ENCODE peak calls at places on chromosome 3, in four cellular contexts. P is HL-60, C is GM23338, G is MCF 10A. N is an unnamed sample.

GRCh38 chr3:48855681-48856447 is 8.2 kb upstream of the PRKAR2A start:
- DNase-seq in P (no peak), C (no peak), G (no peak), N (no peak)

GRCh38 chr3:194906229-194906629 is 220.5 kb downstream of the FAM43A start:
- DNase-seq in P (no peak), C (no peak), G (peak), N (no peak)

GRCh38 chr3:10928961-10929471 is 63.5 kb upstream of the SLC6A1 start:
- DNase-seq in P (no peak), C (no peak), G (no peak), N (no peak)

GRCh38 chr3:68288050-68288449 is 633.6 kb upstream of the SUCLG2 start:
- DNase-seq in P (no peak), C (no peak), G (no peak), N (no peak)

GRCh38 chr3:128496602-128497304 is 3.8 kb upstream of the GATA2 start:
- DNase-seq in P (no peak), C (peak), G (no peak), N (no peak)

GRCh38 chr3:186220886-186221285 is 112.0 kb upstream of the ETV5 start:
- DNase-seq in P (no peak), C (peak), G (no peak), N (no peak)

GRCh38 chr3:47112997-47113396 is 50.9 kb downstream of the SETD2 start:
- DNase-seq in P (no peak), C (no peak), G (no peak), N (no peak)

GRCh38 chr3:189392969-189393368 is 221.2 kb downstream of the TPRG1 start:
- DNase-seq in P (no peak), C (no peak), G (peak), N (no peak)

GRCh38 chr3:124768812-124769211 is 38.6 kb downstream of the UMPS start:
- DNase-seq in P (no peak), C (peak), G (peak), N (no peak)

GRCh38 chr3:153284282-153284938 is 122.4 kb downstream of the RAP2B start:
- DNase-seq in P (peak), C (no peak), G (peak), N (peak)

GRCh38 chr3:150751781-150752263 is 11.1 kb downstream of the SIAH2 start:
- DNase-seq in P (no peak), C (no peak), G (no peak), N (no peak)

GRCh38 chr3:190319660-190320059 is 2.6 kb downstream of the CLDN1 start:
- DNase-seq in P (no peak), C (no peak), G (peak), N (no peak)

GRCh38 chr3:58254144-58254543 is 16.6 kb downstream of the ABHD6 start:
- DNase-seq in P (no peak), C (no peak), G (no peak), N (no peak)

GRCh38 chr3:17258823-17259436 is 374.2 kb downstream of the PLCL2 start:
- DNase-seq in P (peak), C (peak), G (peak), N (no peak)

GRCh38 chr3:171353423-171353822 is 106.8 kb downstream of the TNIK start:
- DNase-seq in P (no peak), C (no peak), G (peak), N (no peak)

GRCh38 chr3:194877311-194878119 is 191.8 kb downstream of the FAM43A start:
- DNase-seq in P (no peak), C (no peak), G (no peak), N (no peak)

GRCh38 chr3:29693863-29694262 is 413.0 kb downstream of the RBMS3 start:
- DNase-seq in P (no peak), C (peak), G (peak), N (no peak)

GRCh38 chr3:97291901-97292300 is 472.7 kb upstream of the ARL6 start:
- DNase-seq in P (no peak), C (no peak), G (no peak), N (no peak)

GRCh38 chr3:59641169-59641914 is 591.5 kb upstream of the CFAP20DC start:
- DNase-seq in P (no peak), C (no peak), G (peak), N (no peak)

GRCh38 chr3:13579089-13579488 is 30.2 kb downstream of the FBLN2 start:
- DNase-seq in P (no peak), C (no peak), G (peak), N (no peak)

GRCh38 chr3:116835658-116836057 is 126.1 kb downstream of the TUSC7 start:
- DNase-seq in P (no peak), C (no peak), G (no peak), N (no peak)

GRCh38 chr3:165191476-165191875 is 4.7 kb downstream of the SLITRK3 start:
- DNase-seq in P (no peak), C (no peak), G (no peak), N (no peak)

GRCh38 chr3:65875395-65876027 is 163.2 kb downstream of the MAGI1 start:
- DNase-seq in P (no peak), C (no peak), G (no peak), N (no peak)

GRCh38 chr3:176919836-176920760 is 277.2 kb downstream of the TBL1XR1 start:
- DNase-seq in P (no peak), C (no peak), G (no peak), N (no peak)

GRCh38 chr3:156630773-156631093 is 43.7 kb upstream of the TIPARP start:
- DNase-seq in P (no peak), C (no peak), G (no peak), N (no peak)

GRCh38 chr3:128359060-128359664 is 107.5 kb downstream of the DNAJB8 start:
- DNase-seq in P (no peak), C (no peak), G (no peak), N (no peak)

GRCh38 chr3:60696559-60697125 is 554.6 kb downstream of the FHIT start:
- DNase-seq in P (no peak), C (no peak), G (no peak), N (no peak)

GRCh38 chr3:186117521-186118111 is 8.7 kb upstream of the ETV5 start:
- DNase-seq in P (no peak), C (no peak), G (no peak), N (no peak)

GRCh38 chr3:58529516-58530353 is 7.3 kb downstream of the ACOX2 start:
- DNase-seq in P (no peak), C (peak), G (no peak), N (no peak)

GRCh38 chr3:100254168-100254777 is 6.5 kb upstream of the TBC1D23 start:
- DNase-seq in P (no peak), C (peak), G (peak), N (peak)

GRCh38 chr3:195416795-195417194 is 26.0 kb downstream of the ACAP2 start:
- DNase-seq in P (no peak), C (no peak), G (peak), N (no peak)

GRCh38 chr3:151383956-151384355 is 597 bp downstream of the P2RY12 start:
- DNase-seq in P (no peak), C (no peak), G (no peak), N (no peak)

GRCh38 chr3:177615015-177615414 is 417.7 kb upstream of the TBL1XR1 start:
- DNase-seq in P (peak), C (no peak), G (peak), N (no peak)

GRCh38 chr3:87167634-87168456 is 59.3 kb upstream of the CHMP2B start:
- DNase-seq in P (peak), C (peak), G (peak), N (no peak)

GRCh38 chr3:196661400-196661799 is 21.9 kb downstream of the NRROS start:
- DNase-seq in P (no peak), C (no peak), G (no peak), N (no peak)

GRCh38 chr3:136708339-136708985 is 43.7 kb downstream of the STAG1 start:
- DNase-seq in P (no peak), C (no peak), G (peak), N (no peak)

GRCh38 chr3:60215952-60216351 is 1035.3 kb downstream of the FHIT start:
- DNase-seq in P (no peak), C (no peak), G (no peak), N (no peak)

GRCh38 chr3:29363110-29363509 is 82.2 kb downstream of the RBMS3 start:
- DNase-seq in P (no peak), C (no peak), G (peak), N (no peak)

GRCh38 chr3:105866656-105867653 is 1.9 kb downstream of the CBLB start:
- DNase-seq in P (no peak), C (peak), G (peak), N (no peak)
- TF ChIP-seq CTCF in P (no peak), C (no peak), G (no peak), N (no peak)

GRCh38 chr3:8366214-8366613 is 135.4 kb upstream of the LMCD1 start:
- DNase-seq in P (no peak), C (no peak), G (no peak), N (no peak)
- TF ChIP-seq CTCF in P (no peak), C (no peak), G (no peak), N (no peak)

GRCh38 chr3:15743587-15744009 is 54.2 kb downstream of the ANKRD28 start:
- DNase-seq in P (no peak), C (no peak), G (no peak), N (no peak)
- TF ChIP-seq CTCF in P (no peak), C (no peak), G (no peak), N (no peak)

DNA sequence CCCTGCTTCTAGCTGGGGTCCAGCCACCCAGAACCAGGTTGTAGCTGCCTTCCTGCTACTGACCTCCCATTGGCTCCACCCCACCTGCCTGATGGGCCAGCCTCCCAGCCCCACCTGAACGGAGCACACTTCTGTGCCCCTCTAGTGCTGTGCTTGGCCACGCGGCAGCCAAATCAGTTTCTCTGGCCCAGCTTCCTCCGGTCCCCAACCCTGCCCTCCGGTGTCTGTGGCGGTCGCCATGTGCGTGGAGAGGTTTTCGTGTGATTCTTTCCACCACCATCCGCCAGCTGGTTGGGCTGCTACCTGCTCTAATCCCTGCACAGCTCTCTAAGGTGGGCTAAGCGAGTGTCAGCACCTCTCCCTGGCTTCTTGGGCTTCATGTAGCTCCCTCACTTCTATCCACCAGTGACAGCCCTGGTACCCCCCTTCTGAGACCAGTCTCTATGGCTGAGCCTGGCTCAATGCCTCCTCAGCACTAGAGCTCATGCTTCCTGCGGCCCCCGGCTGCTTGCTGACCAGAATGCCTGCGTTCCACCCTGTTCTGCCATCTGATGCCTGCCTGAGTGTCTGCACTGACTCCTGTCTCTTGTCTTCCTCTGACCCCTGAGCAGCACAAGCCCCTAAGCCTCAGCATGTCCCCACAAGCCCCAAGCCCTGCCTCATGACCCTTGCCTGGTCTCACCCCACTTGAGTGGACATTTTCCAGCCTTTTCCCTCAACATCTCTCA is 23.2 kb upstream of the MAGEF1 start:
- DNase-seq in P (no peak), C (no peak), G (no peak), N (peak)
- TF ChIP-seq CTCF in P (no peak), C (no peak), G (no peak), N (no peak)

GRCh38 chr3:71241981-71242552 is 341.5 kb downstream of the FOXP1 start:
- DNase-seq in P (no peak), C (no peak), G (no peak), N (no peak)

GRCh38 chr3:71245052-71245488 is 338.5 kb downstream of the FOXP1 start:
- DNase-seq in P (no peak), C (peak), G (no peak), N (peak)

GRCh38 chr3:71243230-71243629 is 340.3 kb downstream of the FOXP1 start:
- DNase-seq in P (no peak), C (no peak), G (no peak), N (no peak)

GRCh38 chr3:71245971-71246860 is 337.3 kb downstream of the FOXP1 start:
- DNase-seq in P (no peak), C (no peak), G (no peak), N (no peak)

GRCh38 chr3:71244153-71245051 is 339.1 kb downstream of the FOXP1 start:
- DNase-seq in P (no peak), C (no peak), G (no peak), N (no peak)
- TF ChIP-seq CTCF in P (no peak), C (no peak), G (no peak), N (no peak)

DNA sequence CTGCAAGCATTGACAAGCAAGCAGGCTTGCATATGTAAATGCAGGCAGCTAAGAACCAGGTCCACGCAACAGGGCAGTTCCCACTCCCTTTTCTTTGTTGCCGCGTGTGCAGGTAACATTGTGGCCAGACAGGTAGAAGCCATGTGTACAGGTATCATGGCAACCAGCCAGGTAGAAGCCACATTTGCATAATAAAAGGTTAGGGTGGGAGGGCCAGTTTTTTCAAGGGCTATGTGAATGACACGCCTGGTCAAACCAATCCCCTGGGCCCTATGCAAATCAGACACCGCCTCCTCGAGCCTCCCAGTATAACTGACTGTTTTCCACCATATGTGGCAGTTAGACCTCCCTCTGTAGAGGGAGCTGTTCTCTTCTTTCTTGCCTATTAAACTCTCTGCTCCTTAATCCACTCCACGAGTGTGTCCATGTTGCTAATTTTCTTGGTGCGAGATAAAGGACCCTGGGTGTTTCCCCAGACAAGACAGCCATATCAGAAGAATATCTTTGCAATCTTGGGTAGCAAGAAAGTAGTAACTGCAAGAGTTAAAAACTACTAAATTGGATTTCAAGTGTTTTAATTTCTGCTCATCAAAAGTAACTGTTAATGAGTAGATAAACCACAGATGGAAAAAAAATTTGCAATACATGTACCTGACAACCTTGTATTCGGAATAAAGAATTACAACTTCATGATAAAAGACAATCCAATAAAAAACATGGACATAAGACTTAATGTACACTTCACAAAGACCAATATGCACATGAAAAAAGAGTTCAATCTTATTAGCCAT is 21.8 kb downstream of the PCOLCE2 start:
- DNase-seq in P (no peak), C (peak), G (peak), N (no peak)
- TF ChIP-seq CTCF in P (no peak), C (peak), G (no peak), N (no peak)

DNA sequence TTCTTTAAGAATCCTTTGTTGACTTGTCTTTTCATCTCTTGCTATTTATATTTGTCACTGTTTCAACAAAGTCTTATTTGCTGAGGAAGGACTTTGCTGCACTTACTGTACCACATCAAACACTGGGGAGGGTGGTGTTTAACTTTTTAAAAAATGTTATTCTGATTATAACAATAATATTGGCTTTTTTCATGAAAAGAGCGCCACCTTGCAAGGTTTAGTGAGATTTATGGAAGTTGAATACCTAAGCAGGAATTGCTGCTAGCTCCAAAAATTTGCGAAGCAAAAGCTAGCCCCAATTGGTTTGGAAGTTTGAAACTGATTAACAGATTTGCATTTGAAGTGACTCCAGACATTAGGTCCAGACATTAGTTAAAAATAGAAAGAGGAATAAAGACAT is 6.7 kb downstream of the ZIC1 start:
- DNase-seq in P (no peak), C (no peak), G (no peak), N (no peak)
- TF ChIP-seq CTCF in P (no peak), C (no peak), G (no peak), N (no peak)

N was measured in ascending aorta.